ENCODE peak calls at places on chromosomes 12 and 14, in ten cellular contexts. Z, M, I, P, Q, Y, H, C, D and L are unnamed samples. For H3K9me3, the result is how much of the 10 kb centered on the place peaks cover.

GRCh38 chr12:8145754-8146415 is 10.9 kb upstream of the ZNF705A start:
- DNase-seq in Z (no peak), M (no peak), I (no peak), P (peak), Q (peak), Y (no peak), H (no peak), C (no peak), D (peak), L (peak)

GRCh38 chr14:104436047-104436531 is 143.5 kb upstream of the C14orf180 start:
- DNase-seq in Z (peak), M (no peak), I (no peak), P (no peak), Q (peak), Y (no peak), H (no peak), C (no peak), D (no peak), L (peak)

GRCh38 chr14:50785506-50786063 is 45.4 kb downstream of the NIN start:
- DNase-seq in Z (no peak), M (no peak), I (no peak), P (no peak), Q (no peak), Y (peak), H (peak), C (no peak), D (no peak), L (peak)

GRCh38 chr12:92185052-92185451 is 39.4 kb upstream of the BTG1 start:
- DNase-seq in Z (no peak), M (no peak), I (no peak), P (no peak), Q (no peak), Y (peak), H (peak), C (no peak), D (no peak), L (no peak)

GRCh38 chr14:104253223-104253822 is 114.9 kb downstream of the KIF26A start:
- DNase-seq in Z (no peak), M (no peak), I (no peak), P (no peak), Q (no peak), Y (no peak), H (no peak), C (no peak), D (no peak), L (no peak)

GRCh38 chr14:61337893-61338292 is 16.5 kb downstream of the PRKCH start:
- DNase-seq in Z (no peak), M (peak), I (no peak), P (no peak), Q (no peak), Y (peak), H (peak), C (no peak), D (no peak), L (no peak)

GRCh38 chr12:113010701-113011100 is 32.4 kb downstream of the OAS2 start:
- DNase-seq in Z (no peak), M (no peak), I (no peak), P (no peak), Q (no peak), Y (no peak), H (no peak), C (no peak), D (no peak), L (no peak)

GRCh38 chr12:93982847-93983315 is 165.5 kb upstream of the PLXNC1 start:
- DNase-seq in Z (no peak), M (no peak), I (no peak), P (no peak), Q (no peak), Y (no peak), H (peak), C (peak), D (peak), L (peak)

GRCh38 chr14:91380610-91381371 is 36.8 kb downstream of the CCDC88C start:
- DNase-seq in Z (no peak), M (no peak), I (no peak), P (no peak), Q (peak), Y (no peak), H (no peak), C (no peak), D (no peak), L (no peak)

GRCh38 chr14:54252072-54252730 is 144.6 kb upstream of the CDKN3 start:
- DNase-seq in Z (no peak), M (no peak), I (no peak), P (no peak), Q (no peak), Y (no peak), H (no peak), C (peak), D (peak), L (no peak)

GRCh38 chr12:54160807-54161480 is 27.8 kb downstream of the SMUG1 start:
- DNase-seq in Z (no peak), M (no peak), I (no peak), P (no peak), Q (no peak), Y (no peak), H (no peak), C (no peak), D (no peak), L (no peak)

GRCh38 chr12:112148031-112148513 is 22.7 kb downstream of the TRAFD1 start:
- DNase-seq in Z (no peak), M (no peak), I (no peak), P (no peak), Q (no peak), Y (no peak), H (no peak), C (peak), D (peak), L (peak)

DNA sequence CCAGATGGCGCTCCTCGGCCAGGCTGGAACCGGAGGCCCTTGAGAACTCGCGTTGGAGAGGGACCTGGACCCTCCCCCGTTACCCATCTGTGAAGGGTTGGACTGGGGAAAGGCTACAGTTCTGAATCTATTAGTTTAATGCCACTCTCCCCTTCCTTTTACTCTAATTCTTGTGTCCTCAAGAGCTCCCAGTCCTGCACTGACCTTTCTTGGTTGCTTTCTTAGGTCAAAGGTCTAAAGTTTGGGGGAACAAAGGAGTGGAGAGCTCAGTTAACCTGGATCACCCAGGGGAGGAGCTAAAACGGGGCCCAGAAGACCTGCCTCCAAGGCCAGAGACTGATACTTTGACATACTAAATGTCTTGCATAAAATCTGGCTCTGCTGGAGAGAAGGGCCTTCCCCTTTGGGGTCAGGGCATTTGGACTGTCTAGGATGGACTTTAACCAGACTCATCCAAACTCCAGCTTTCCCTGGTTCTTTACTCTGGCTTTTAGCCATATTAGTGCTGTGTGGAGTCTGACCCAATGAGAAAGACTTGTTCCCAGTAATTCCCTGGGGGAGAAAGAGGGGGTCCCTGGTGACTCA is 923 bp upstream of the MLF2 start:
- DNase-seq in Z (no peak), M (no peak), I (no peak), P (no peak), Q (no peak), Y (no peak), H (no peak), C (no peak), D (no peak), L (no peak)
- H3K27ac ChIP-seq in Z (peak), M (no peak), I (peak), P (peak), Q (peak), Y (peak), H (peak), C (no peak), D (peak), L (peak)

DNA sequence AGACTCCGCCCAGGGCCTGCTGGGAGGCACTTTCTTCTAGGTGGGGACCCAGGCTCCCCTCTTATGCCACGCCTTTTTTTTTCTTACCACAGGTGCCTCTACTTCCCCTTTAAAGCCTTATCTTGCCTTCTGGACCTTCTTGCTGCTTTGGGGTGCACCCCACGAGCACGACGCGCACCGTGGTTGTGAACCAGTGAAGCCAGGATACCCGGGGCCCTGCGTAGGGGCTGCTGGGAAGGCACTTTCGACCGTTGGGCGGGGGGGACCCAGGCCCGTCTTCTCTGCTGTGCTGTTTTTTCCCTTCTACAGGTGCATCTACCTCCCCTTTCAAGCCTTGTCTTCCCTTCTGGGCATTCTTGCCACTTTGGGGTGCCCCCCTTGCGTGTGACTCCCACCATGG is 305.4 kb downstream of the ALG10 start:
- DNase-seq in Z (no peak), M (no peak), I (no peak), P (no peak), Q (no peak), Y (no peak), H (no peak), C (no peak), D (no peak), L (no peak)
- H3K9me3 ChIP-seq in Z (under half), M (under half), I (under half), P (under half), Q (under half), Y (half or more), H (half or more), C (under half), D (half or more), L (half or more)

GRCh38 chr12:96383991-96384390 is 16.2 kb downstream of the CDK17 start:
- DNase-seq in Z (no peak), M (no peak), I (no peak), P (no peak), Q (no peak), Y (no peak), H (no peak), C (no peak), D (no peak), L (no peak)
- H3K4me3 ChIP-seq in Z (no peak), M (no peak), I (no peak), P (no peak), Q (no peak), Y (peak), H (no peak), C (no peak), D (no peak), L (no peak)

GRCh38 chr12:6464531-6464930 is 5.9 kb downstream of the VAMP1 start:
- DNase-seq in Z (no peak), M (no peak), I (no peak), P (no peak), Q (no peak), Y (no peak), H (no peak), C (no peak), D (no peak), L (no peak)

GRCh38 chr12:6463211-6463610 is 7.3 kb downstream of the VAMP1 start:
- DNase-seq in Z (no peak), M (no peak), I (no peak), P (no peak), Q (no peak), Y (no peak), H (peak), C (no peak), D (no peak), L (no peak)

GRCh38 chr12:6462234-6462995 is 8.1 kb downstream of the VAMP1 start:
- DNase-seq in Z (no peak), M (no peak), I (no peak), P (no peak), Q (no peak), Y (no peak), H (no peak), C (no peak), D (no peak), L (no peak)

GRCh38 chr12:6465467-6466183 is 4.9 kb downstream of the VAMP1 start:
- DNase-seq in Z (no peak), M (no peak), I (peak), P (no peak), Q (no peak), Y (peak), H (peak), C (peak), D (peak), L (peak)

DNA sequence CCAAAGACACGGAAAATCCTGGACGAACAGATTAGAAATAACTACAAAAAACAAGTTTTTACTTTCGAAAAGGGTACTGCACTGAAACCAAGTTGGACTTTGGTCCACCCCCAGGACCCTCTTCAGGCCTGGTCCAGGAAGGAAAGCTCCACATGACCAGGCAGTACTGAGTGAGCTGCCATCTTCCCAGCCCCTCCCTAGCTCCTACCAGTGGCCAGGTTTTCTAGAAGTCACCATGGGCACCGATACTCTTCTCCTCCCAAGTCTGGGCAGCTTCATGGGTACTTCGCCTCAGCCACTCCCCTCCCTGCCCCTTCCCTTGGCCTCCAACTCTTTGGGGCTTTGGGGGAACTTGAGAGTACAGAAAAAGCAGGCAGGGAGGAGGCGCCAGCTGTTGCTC is 6.6 kb downstream of the VAMP1 start:
- DNase-seq in Z (no peak), M (no peak), I (no peak), P (no peak), Q (no peak), Y (no peak), H (no peak), C (no peak), D (no peak), L (no peak)
- H3K27ac ChIP-seq in Z (no peak), M (peak), I (no peak), P (peak), Q (no peak), Y (peak), H (peak), C (no peak), D (no peak), L (no peak)

GRCh38 chr12:63007726-63008125 is 72.8 kb upstream of the PPM1H start:
- DNase-seq in Z (no peak), M (no peak), I (no peak), P (no peak), Q (no peak), Y (no peak), H (no peak), C (no peak), D (no peak), L (no peak)
- H3K9me3 ChIP-seq in Z (under half), M (under half), I (under half), P (under half), Q (under half), Y (under half), H (under half), C (under half), D (under half), L (under half)

GRCh38 chr12:51475543-51475942 is 50.9 kb downstream of the SLC4A8 start:
- DNase-seq in Z (no peak), M (no peak), I (no peak), P (no peak), Q (no peak), Y (no peak), H (no peak), C (peak), D (peak), L (no peak)

GRCh38 chr12:51471465-51471864 is 46.8 kb downstream of the SLC4A8 start:
- DNase-seq in Z (no peak), M (no peak), I (no peak), P (no peak), Q (no peak), Y (no peak), H (no peak), C (no peak), D (no peak), L (no peak)

GRCh38 chr12:51472984-51473383 is 48.4 kb downstream of the SLC4A8 start:
- DNase-seq in Z (no peak), M (no peak), I (no peak), P (no peak), Q (no peak), Y (no peak), H (no peak), C (no peak), D (no peak), L (no peak)

GRCh38 chr12:51470116-51470515 is 45.5 kb downstream of the SLC4A8 start:
- DNase-seq in Z (no peak), M (no peak), I (no peak), P (no peak), Q (no peak), Y (no peak), H (no peak), C (no peak), D (no peak), L (no peak)

DNA sequence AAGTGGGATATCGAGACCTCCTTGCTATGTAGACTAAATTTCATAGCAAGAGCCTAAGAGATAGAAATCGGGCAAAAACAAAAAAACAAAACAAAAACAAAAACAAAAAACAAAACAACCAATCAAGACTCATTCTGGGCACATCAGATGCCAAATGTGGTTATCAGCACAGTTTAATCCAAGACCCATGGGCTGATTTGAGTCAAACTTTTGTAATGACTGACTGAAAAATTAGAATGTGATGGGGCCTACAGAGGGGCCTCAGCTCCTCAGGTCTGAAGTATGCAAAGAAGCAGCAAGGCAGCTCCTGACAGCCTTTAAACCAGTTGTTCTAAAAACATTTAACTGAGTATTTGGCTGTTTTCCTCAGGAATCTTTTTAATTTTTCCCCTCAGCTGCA is 49.3 kb downstream of the SLC4A8 start:
- DNase-seq in Z (no peak), M (no peak), I (no peak), P (no peak), Q (no peak), Y (no peak), H (no peak), C (no peak), D (no peak), L (no peak)
- H3K4me3 ChIP-seq in Z (no peak), M (no peak), I (no peak), P (no peak), Q (no peak), Y (no peak), H (no peak), C (no peak), D (no peak), L (no peak)

GRCh38 chr12:32125455-32126084 is 18.9 kb downstream of the BICD1 start:
- DNase-seq in Z (no peak), M (no peak), I (no peak), P (no peak), Q (no peak), Y (no peak), H (no peak), C (peak), D (peak), L (peak)
- H3K27ac ChIP-seq in Z (no peak), M (no peak), I (no peak), P (no peak), Q (no peak), Y (no peak), H (no peak), C (no peak), D (no peak), L (no peak)

GRCh38 chr12:38162708-38163441 is 153.7 kb upstream of the ALG10B start:
- DNase-seq in Z (no peak), M (no peak), I (no peak), P (no peak), Q (no peak), Y (no peak), H (no peak), C (no peak), D (no peak), L (no peak)
- H3K9me3 ChIP-seq in Z (under half), M (under half), I (under half), P (under half), Q (under half), Y (under half), H (under half), C (under half), D (under half), L (under half)

GRCh38 chr12:25053021-25053271 is 104.0 kb upstream of the BCAT1 start:
- DNase-seq in Z (no peak), M (no peak), I (no peak), P (no peak), Q (no peak), Y (no peak), H (no peak), C (no peak), D (no peak), L (no peak)
- H3K4me3 ChIP-seq in Z (no peak), M (peak), I (peak), P (peak), Q (peak), Y (peak), H (peak), C (no peak), D (no peak), L (no peak)